ENCODE peak calls at places on chromosomes 11 and 22, in ten cellular contexts. X, J, Y, E, L, M, V, N, G and P are unnamed samples. For H3K27me3, the result is how much of the 10 kb centered on the place peaks cover.

GRCh38 chr11:76652989-76653673 is 17.4 kb downstream of the LRRC32 start:
- DNase-seq in M (peak), V (no peak), N (no peak), G (peak), E (no peak), L (no peak), J (peak), X (no peak), Y (no peak), P (peak)

GRCh38 chr11:69361466-69361865 is 67.5 kb downstream of the MYEOV start:
- DNase-seq in Y (no peak), J (peak), N (no peak), L (no peak), E (no peak), X (no peak), V (no peak), G (no peak), M (no peak), P (no peak)

GRCh38 chr11:35812850-35813249 is 131.0 kb upstream of the LDLRAD3 start:
- DNase-seq in J (no peak), Y (no peak), E (no peak), L (no peak), M (peak), X (no peak), N (no peak), V (no peak), G (peak), P (no peak)

GRCh38 chr22:23376256-23376655 is 195.9 kb downstream of the BCR start:
- DNase-seq in X (peak), Y (no peak), M (no peak), V (no peak), L (no peak), E (peak), N (no peak), J (no peak), G (no peak), P (peak)

GRCh38 chr11:79708319-79708928 is 267.6 kb upstream of the TENM4 start:
- DNase-seq in Y (peak), M (no peak), L (no peak), G (no peak), N (no peak), V (no peak), E (peak), J (no peak), X (peak), P (no peak)

GRCh38 chr11:107468596-107468995 is 11.0 kb upstream of the CWF19L2 start:
- DNase-seq in N (no peak), E (peak), G (no peak), M (no peak), X (no peak), J (no peak), Y (peak), L (no peak), V (no peak), P (no peak)

GRCh38 chr11:123054301-123055065 is 7.5 kb downstream of the HSPA8 start:
- DNase-seq in L (no peak), J (no peak), E (peak), M (no peak), V (no peak), X (peak), N (peak), G (no peak), Y (peak), P (peak)

GRCh38 chr22:20436309-20437252 is 1.0 kb downstream of the SCARF2 start:
- DNase-seq in V (peak), L (peak), G (no peak), J (peak), N (peak), E (peak), X (no peak), Y (peak), M (peak), P (no peak)

GRCh38 chr11:3123761-3124733 is 41.1 kb downstream of the OSBPL5 start:
- DNase-seq in J (peak), M (peak), E (peak), G (peak), Y (peak), X (no peak), N (no peak), L (peak), V (peak), P (no peak)

GRCh38 chr11:109048098-109048497 is 373.9 kb upstream of the C11orf87 start:
- DNase-seq in X (no peak), N (no peak), J (no peak), Y (peak), E (no peak), G (no peak), V (no peak), L (no peak), M (no peak), P (no peak)

GRCh38 chr11:63877658-63878241 is 38.8 kb downstream of the MARK2 start:
- DNase-seq in J (no peak), Y (no peak), E (no peak), X (no peak), M (no peak), V (no peak), G (no peak), L (no peak), N (no peak), P (no peak)

DNA sequence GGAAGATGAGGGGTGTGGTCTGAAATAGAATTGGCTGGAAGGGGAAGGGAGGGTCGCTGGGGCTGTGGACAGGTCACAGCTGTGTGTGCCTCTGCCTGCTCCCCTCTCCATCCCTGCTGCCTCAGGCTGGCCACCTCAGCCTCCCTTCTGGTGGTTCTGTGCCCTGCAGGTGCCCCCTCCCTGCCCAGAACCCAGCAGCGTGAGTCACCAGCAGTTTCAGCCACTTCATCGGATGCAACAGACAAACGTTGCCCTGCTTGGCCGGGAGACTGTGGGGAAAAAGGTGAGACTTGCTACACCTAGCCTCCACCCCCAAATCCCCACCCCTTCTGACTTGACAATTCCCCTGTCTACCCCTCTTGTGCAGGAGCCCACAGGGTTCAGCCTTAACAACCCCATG is 21.8 kb upstream of the LRRC10B start:
- DNase-seq in M (no peak), X (no peak), L (no peak), E (no peak), G (no peak), V (no peak), N (no peak), Y (no peak), J (no peak), P (no peak)
- H3K27me3 ChIP-seq in M (under half), X (half or more), L (under half), E (under half), G (under half), V (under half), N (under half), Y (under half), J (under half), P (under half)

GRCh38 chr22:31139866-31140716 is at the start of gene PLA2G3:
- DNase-seq in Y (peak), L (no peak), M (peak), E (peak), V (peak), J (no peak), G (no peak), N (no peak), X (no peak), P (no peak)
- H3K4me3 ChIP-seq in Y (no peak), L (no peak), M (no peak), E (no peak), V (no peak), J (no peak), G (no peak), N (no peak), X (no peak), P (no peak)

DNA sequence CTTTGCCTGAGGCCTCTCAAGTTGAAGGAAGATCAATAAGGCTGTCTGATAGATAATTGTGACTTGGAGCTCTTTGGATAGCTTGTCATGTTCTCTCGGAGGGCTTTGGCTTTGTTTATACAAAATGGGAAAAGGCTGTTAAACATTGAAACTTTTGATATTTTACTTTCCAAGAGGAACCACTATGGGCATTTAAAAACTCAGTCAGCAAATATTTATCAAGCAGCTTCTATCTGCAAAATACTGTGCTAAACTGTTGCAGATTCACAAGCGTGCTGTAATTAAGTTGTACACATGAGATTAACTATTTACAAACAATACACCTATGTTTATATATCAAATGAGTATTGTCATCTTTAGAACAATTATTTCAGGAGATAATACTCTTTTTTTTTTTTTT is 34.5 kb upstream of the SORL1 start:
- DNase-seq in M (no peak), X (no peak), Y (no peak), L (no peak), J (no peak), G (no peak), E (no peak), N (no peak), V (no peak), P (no peak)
- H3K27me3 ChIP-seq in M (under half), X (under half), Y (under half), L (under half), J (under half), G (under half), E (under half), N (under half), V (under half), P (under half)

GRCh38 chr11:124670732-124671131 is 2.8 kb downstream of the SIAE start:
- DNase-seq in J (no peak), E (no peak), X (peak), G (no peak), L (no peak), M (no peak), Y (peak), V (no peak), N (peak), P (peak)
- H3K4me3 ChIP-seq in J (no peak), E (no peak), X (no peak), G (no peak), L (no peak), M (no peak), Y (no peak), V (no peak), N (no peak), P (no peak)

DNA sequence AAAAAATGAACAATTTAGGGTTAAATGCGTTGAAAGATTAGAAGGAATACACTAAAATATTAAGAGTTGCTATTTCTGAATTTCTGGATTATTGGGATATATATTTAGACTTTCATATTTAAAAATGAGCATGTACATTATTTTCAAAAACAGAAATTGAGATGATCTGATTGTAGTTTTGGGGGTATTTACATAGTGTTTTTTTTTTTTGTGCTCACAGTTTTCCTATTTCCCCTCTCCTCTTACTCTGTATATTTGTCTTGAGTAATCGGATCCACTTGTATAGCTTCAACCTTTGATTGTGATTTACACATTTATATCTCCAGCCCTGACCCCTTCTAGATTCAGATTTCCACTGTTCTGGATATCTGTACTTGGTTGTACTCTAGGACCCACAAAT is 5.3 kb downstream of the USP47 start:
- DNase-seq in L (no peak), V (no peak), J (no peak), Y (no peak), G (no peak), X (no peak), M (no peak), E (no peak), N (no peak), P (no peak)
- H3K27me3 ChIP-seq in L (under half), V (under half), J (under half), Y (under half), G (under half), X (under half), M (under half), E (under half), N (under half), P (under half)

DNA sequence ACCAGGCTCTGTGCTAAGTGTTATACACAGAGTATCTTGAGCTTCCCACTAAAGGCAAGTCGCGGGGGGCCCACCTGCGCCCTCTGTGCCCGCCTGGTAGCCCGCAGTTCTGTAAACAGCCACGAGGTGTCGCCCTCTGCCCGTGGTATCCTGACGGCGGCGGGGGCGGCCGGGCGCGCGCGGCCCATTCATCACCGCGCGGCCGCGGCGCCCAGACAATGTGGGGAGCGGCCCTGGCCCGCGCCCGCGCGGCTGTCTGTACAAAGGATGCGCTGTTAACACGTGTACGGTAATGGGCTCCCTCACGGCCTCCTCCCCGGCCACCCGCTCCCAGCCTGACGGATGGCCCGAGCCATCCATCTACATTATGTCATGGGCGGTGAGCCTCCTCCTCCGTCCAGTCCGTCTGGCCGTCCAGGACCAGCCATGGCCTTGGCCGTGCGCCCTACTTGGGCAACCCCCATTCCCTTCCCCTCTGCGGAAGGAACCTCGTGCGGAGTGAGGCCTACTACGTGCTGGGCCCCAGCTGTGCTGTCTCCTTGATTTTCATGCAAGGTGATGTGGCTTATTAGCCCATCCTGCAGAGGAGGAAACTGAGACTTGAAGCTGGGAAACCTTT is 99.4 kb downstream of the MIAT start:
- DNase-seq in X (peak), M (peak), E (peak), G (peak), V (peak), L (peak), J (peak), Y (peak), N (peak), P (peak)
- H3K4me3 ChIP-seq in X (no peak), M (no peak), E (peak), G (no peak), V (peak), L (no peak), J (peak), Y (peak), N (no peak), P (no peak)

GRCh38 chr11:32641361-32641760 is 57.7 kb downstream of the EIF3M start:
- DNase-seq in Y (no peak), E (no peak), V (no peak), N (no peak), L (no peak), M (no peak), X (no peak), G (no peak), J (no peak), P (no peak)
- H3K27me3 ChIP-seq in Y (under half), E (under half), V (under half), N (under half), L (under half), M (under half), X (under half), G (under half), J (under half), P (under half)

GRCh38 chr11:84720706-84721402 is 906.3 kb downstream of the DLG2 start:
- DNase-seq in Y (no peak), E (no peak), X (peak), M (peak), V (peak), G (peak), J (no peak), L (peak), N (no peak), P (peak)
- H3K4me3 ChIP-seq in Y (peak), E (peak), X (peak), M (peak), V (peak), G (no peak), J (peak), L (peak), N (no peak), P (no peak)